ENCODE peak calls at places on chromosome 13, in five cellular contexts. U, Z, K, S and E are unnamed samples.
A peak's percentile ranks its signal among the peaks of the same experiment; 100 is the strongest.

GRCh38 chr13:23087884-23088283 is 92.9 kb upstream of the SGCG start:
- DNase-seq in U (peak; percentile 13), Z (peak; percentile 4), K (peak; percentile 64), S (no peak), E (peak; percentile 34)

GRCh38 chr13:25137624-25137892 is 34.5 kb downstream of the AMER2 start:
- DNase-seq in U (no peak), Z (no peak), K (no peak), S (no peak), E (no peak)

GRCh38 chr13:113158946-113159345 is 498 bp downstream of the PROZ start:
- DNase-seq in U (no peak), Z (no peak), K (no peak), S (no peak), E (no peak)

GRCh38 chr13:41274881-41275280 is 11.5 kb upstream of the MTRF1 start:
- DNase-seq in U (no peak), Z (no peak), K (no peak), S (no peak), E (no peak)

GRCh38 chr13:103097366-103097928 is 31.2 kb upstream of the SLC10A2 start:
- DNase-seq in U (no peak), Z (no peak), K (no peak), S (no peak), E (no peak)

GRCh38 chr13:55517312-55517711 is 1623.4 kb upstream of the PRR20A start:
- DNase-seq in U (no peak), Z (no peak), K (peak; percentile 19), S (no peak), E (peak; percentile 30)

GRCh38 chr13:21139374-21139773 is 37.0 kb downstream of the SKA3 start:
- DNase-seq in U (no peak), Z (no peak), K (no peak), S (no peak), E (no peak)

GRCh38 chr13:49731766-49732165 is 40.5 kb upstream of the EBPL start:
- DNase-seq in U (no peak), Z (peak; percentile 33), K (no peak), S (no peak), E (no peak)

GRCh38 chr13:75938811-75939525 is 302.8 kb downstream of the LMO7 start:
- DNase-seq in U (no peak), Z (no peak), K (no peak), S (no peak), E (no peak)

GRCh38 chr13:32391101-32391620 is 36.8 kb downstream of the N4BP2L1 start:
- DNase-seq in U (no peak), Z (no peak), K (no peak), S (no peak), E (no peak)

GRCh38 chr13:21399741-21400140 is 59.4 kb downstream of the ZDHHC20 start:
- DNase-seq in U (no peak), Z (peak; percentile 35), K (no peak), S (no peak), E (no peak)

GRCh38 chr13:48909088-48909389 is 66.7 kb upstream of the FNDC3A start:
- DNase-seq in U (no peak), Z (no peak), K (no peak), S (no peak), E (no peak)